ENCODE peak calls at places on chromosomes 5 and 9, in four cellular contexts. O, R, U and M are unnamed samples.

GRCh38 chr9:129581505-129581904 is 39.4 kb downstream of the C9orf50 start:
- DNase-seq in O (no peak), U (no peak), R (no peak), M (no peak)

GRCh38 chr5:157516626-157517325 is 56.8 kb downstream of the NIPAL4 start:
- DNase-seq in R (peak; percentile 52), O (peak; percentile 16), U (peak; percentile 22), M (peak; percentile 71)

GRCh38 chr5:145872486-145872885 is 328 bp downstream of the GRXCR2 start:
- DNase-seq in O (no peak), U (no peak), R (no peak), M (no peak)

GRCh38 chr5:138468133-138468965 is 3.1 kb downstream of the EGR1 start:
- DNase-seq in O (no peak), R (peak; percentile 59), U (no peak), M (no peak)

GRCh38 chr9:21114311-21114710 is 27.3 kb downstream of the IFNW1 start:
- DNase-seq in O (no peak), U (no peak), R (no peak), M (no peak)

GRCh38 chr5:151451626-151452520 is 4.5 kb downstream of the SLC36A1 start:
- DNase-seq in O (no peak), R (peak; percentile 11), U (no peak), M (peak; percentile 44)

GRCh38 chr9:101737705-101738565 is 512 bp downstream of the GRIN3A start:
- DNase-seq in O (no peak), U (peak; percentile 39), R (peak; percentile 9), M (peak; percentile 22)

GRCh38 chr9:2359821-2360220 is 261.8 kb upstream of the VLDLR start:
- DNase-seq in R (no peak), O (no peak), U (peak; percentile 4), M (no peak)

GRCh38 chr5:138489705-138490104 is 24.4 kb downstream of the EGR1 start:
- DNase-seq in O (no peak), U (no peak), R (no peak), M (peak; percentile 52)

GRCh38 chr5:169707714-169708113 is 70.6 kb downstream of the DOCK2 start:
- DNase-seq in O (no peak), U (peak; percentile 63), R (no peak), M (no peak)

GRCh38 chr5:568061-568781 is 43.9 kb upstream of the CEP72 start:
- DNase-seq in R (no peak), U (no peak), O (no peak), M (peak; percentile 10)

GRCh38 chr9:130183133-130183762 is 11.0 kb downstream of the NCS1 start:
- DNase-seq in U (peak; percentile 76), R (peak; percentile 34), O (no peak), M (no peak)

GRCh38 chr9:5557606-5558587 is 47.6 kb downstream of the PDCD1LG2 start:
- DNase-seq in R (no peak), U (no peak), O (no peak), M (no peak)

GRCh38 chr5:126351138-126351537 is 72.1 kb upstream of the GRAMD2B start:
- DNase-seq in R (no peak), U (no peak), O (no peak), M (no peak)

GRCh38 chr9:131174681-131175239 is 49.4 kb downstream of the NUP214 start:
- DNase-seq in R (no peak), U (no peak), O (no peak), M (no peak)

GRCh38 chr9:135048046-135048757 is 39.3 kb upstream of the OLFM1 start:
- DNase-seq in U (no peak), R (no peak), O (no peak), M (no peak)

GRCh38 chr5:95857185-95857945 is 34.8 kb upstream of the GLRX start:
- DNase-seq in O (no peak), R (no peak), U (no peak), M (peak; percentile 89)

GRCh38 chr9:35733109-35733541 is 659 bp downstream of the CREB3 start:
- DNase-seq in R (peak; percentile 78), O (peak; percentile 15), U (peak; percentile 54), M (peak; percentile 25)

GRCh38 chr5:149002053-149002452 is 60.8 kb downstream of the SH3TC2 start:
- DNase-seq in O (no peak), R (peak; percentile 76), U (peak; percentile 94), M (peak; percentile 16)

GRCh38 chr9:91131433-91131839 is 230.3 kb downstream of the AUH start:
- DNase-seq in U (no peak), O (peak; percentile 71), R (peak; percentile 69), M (no peak)

GRCh38 chr5:178998441-178998840 is 3.3 kb upstream of the GRM6 start:
- DNase-seq in O (no peak), U (no peak), R (no peak), M (no peak)

GRCh38 chr5:6527749-6528455 is 79.2 kb downstream of the UBE2QL1 start:
- DNase-seq in O (no peak), U (no peak), R (no peak), M (no peak)

GRCh38 chr5:93677344-93678021 is 63.9 kb downstream of the POU5F2 start:
- DNase-seq in R (no peak), O (peak; percentile 41), U (peak; percentile 89), M (peak; percentile 53)

GRCh38 chr9:7177383-7177782 is 419.6 kb downstream of the KDM4C start:
- DNase-seq in R (no peak), U (no peak), O (no peak), M (no peak)

DNA sequence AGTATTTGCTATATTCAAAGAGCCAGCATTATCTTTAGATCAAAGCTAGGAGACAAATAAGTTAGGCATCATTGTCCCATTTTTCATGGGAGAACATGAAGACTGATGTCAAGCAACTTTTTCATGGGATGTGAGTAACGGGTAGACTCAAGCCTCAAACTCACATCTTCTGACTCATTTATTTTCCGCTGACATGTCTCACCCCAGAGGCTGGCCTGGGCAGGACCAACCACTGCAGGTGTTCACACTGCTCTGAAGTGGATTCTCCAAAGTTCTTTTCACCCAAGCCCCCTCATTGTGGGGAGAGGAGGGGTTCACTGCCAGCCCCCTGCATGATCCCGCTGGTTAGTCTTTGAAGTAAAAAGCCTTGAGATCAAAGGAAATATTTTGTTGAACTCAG is 34.9 kb upstream of the BASP1 start:
- DNase-seq in R (no peak), U (no peak), O (no peak), M (no peak)
- H3K27ac ChIP-seq in R (peak overlapping the region; percentile 87), U (no peak overlapping the region), O (no peak overlapping the region), M (no peak overlapping the region)

DNA sequence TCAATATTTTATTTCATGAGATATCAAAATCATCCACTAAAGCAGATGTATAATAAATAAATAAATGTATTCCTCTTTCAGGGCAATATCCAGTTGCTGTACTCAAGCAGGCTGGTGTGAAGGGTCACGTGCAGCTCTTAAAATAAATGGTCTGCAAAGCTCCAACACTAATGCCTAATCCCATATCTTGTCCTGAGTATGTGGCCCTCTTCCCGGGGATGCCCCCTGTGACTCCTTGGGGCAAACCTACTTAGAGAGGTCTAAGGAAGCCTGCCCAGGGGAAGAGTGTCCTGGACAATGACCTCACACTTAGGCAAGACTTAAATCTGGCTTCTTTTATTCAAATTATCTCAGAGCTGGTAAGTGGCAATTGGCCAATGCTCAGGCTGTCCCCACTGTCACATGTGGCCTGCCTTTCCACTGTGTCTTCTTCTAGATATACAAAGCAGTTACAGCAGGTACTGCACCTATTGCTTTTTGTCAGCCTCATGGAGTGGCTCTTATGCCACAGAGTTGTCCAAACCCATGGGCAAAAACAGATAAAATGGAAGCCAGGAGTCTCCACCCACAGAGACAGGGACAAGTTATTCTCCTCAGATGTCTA is 55.3 kb downstream of the SEMA5A start:
- DNase-seq in O (no peak), U (no peak), R (no peak), M (no peak)
- H3K27ac ChIP-seq in O (no peak overlapping the region), U (no peak overlapping the region), R (no peak overlapping the region), M (no peak overlapping the region)

GRCh38 chr9:88949425-88949824 is 41.8 kb upstream of the S1PR3 start:
- DNase-seq in O (no peak), U (peak; percentile 76), R (peak; percentile 26), M (peak; percentile 67)

GRCh38 chr9:88951143-88951542 is 40.1 kb upstream of the S1PR3 start:
- DNase-seq in O (no peak), U (no peak), R (no peak), M (no peak)

GRCh38 chr9:88952086-88952615 is 39.1 kb upstream of the S1PR3 start:
- DNase-seq in O (no peak), U (no peak), R (no peak), M (no peak)

GRCh38 chr9:88949961-88950340 is 41.3 kb upstream of the S1PR3 start:
- DNase-seq in U (no peak), R (peak; percentile 57), O (no peak), M (no peak)

DNA sequence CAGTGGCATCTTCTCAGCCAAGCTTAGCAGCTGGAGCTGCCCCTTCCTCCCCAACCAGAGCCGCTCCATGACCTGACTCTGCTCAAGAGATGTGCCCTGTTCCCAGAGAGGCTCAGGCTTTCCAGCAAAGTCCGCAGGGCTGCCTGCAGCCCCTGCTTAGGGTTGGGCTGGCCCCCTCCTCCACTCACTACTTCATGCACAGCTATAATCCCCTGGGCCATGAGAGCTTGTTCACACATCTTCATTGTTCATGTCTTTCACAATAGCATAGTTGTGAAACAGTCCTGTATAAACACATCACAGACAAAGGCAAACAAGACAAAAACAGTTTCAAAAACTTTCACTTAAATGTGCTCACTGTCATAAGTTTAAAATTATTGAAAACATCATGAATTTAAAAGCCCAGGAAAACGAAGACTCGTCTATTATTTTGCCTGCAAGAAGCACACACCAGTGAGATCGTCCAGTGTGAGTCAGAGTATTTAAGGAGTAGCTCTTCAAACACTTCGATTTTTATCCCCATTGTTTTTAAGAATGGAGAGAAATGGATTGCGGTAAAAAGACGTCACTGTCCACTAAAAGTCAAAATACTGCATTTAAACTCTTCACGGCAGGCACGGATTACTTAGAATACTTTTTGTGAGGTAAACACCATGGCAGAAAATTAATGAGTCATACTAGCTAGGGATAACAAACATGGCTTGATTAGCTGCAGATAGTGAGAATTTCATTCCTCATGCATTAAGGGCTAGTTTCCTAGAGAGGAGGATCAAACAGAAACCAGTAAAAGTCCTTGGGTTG is 40.7 kb upstream of the S1PR3 start:
- DNase-seq in R (peak; percentile 67), U (peak; percentile 14), O (no peak), M (no peak)
- H3K27ac ChIP-seq in R (peak overlapping the region; percentile 82), U (peak overlapping the region; percentile 77), O (no peak overlapping the region), M (no peak overlapping the region)

GRCh38 chr5:122465994-122466393 is 154.0 kb downstream of the SNCAIP start:
- DNase-seq in U (no peak), R (no peak), O (no peak), M (no peak)

GRCh38 chr5:122469520-122469919 is 157.5 kb downstream of the SNCAIP start:
- DNase-seq in R (no peak), U (no peak), O (no peak), M (no peak)

GRCh38 chr5:122471031-122471751 is 159.2 kb downstream of the SNCAIP start:
- DNase-seq in R (no peak), U (no peak), O (no peak), M (no peak)

GRCh38 chr5:122470365-122470764 is 158.3 kb downstream of the SNCAIP start:
- DNase-seq in R (no peak), O (no peak), U (no peak), M (no peak)

DNA sequence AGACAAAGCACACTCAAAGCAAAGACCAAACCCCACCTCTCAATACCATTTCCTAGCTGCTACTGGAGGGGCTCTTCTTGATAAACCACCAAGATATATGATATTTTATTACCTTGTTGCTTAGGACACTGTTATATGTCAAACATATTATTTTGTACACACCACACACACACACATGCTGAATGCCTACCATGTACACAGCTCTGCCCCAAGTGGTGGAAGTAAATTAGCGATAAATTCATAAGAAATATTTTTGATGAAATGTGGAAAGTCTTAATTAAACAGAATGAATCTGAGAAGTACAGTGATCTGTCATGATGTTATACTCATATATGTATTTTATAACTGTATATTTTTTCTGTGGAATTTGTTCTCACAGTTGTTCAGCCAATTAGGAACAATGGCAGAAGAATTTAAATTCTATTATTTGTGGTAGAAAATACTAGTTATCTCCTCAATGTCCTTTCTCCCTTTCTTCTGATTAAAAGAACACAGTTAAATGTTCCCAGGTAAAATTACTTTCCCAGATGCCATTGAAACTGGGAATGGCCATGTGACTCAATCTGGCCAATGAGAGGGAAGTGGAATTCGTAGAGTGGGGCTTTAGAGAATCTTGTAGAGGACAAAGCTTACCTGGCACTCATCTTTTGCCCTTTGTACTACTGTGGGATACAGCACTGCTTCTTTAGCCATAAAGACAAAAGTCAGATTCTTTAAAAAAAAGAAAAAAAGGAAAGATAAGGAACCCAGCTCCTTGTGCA is 156.5 kb downstream of the SNCAIP start:
- DNase-seq in R (no peak), U (no peak), O (no peak), M (no peak)
- H3K27ac ChIP-seq in R (no peak overlapping the region), U (no peak overlapping the region), O (no peak overlapping the region), M (no peak overlapping the region)